ENCODE peak calls at places on chromosomes 6 and 20, in eight cellular contexts. G is Peyer's patch, M is Caco-2, D is adrenal gland, Y is osteoblast, C is mammary epithelial cell, T is tibial nerve, P is left lung. I is an unnamed sample.

GRCh38 chr20:17887331-17888030 is 81.1 kb downstream of the SNX5 start:
- DNase-seq in C (no peak), P (no peak), M (no peak), D (no peak), T (no peak), Y (no peak), G (peak; percentile 49), I (no peak)

GRCh38 chr20:24665741-24666191 is 196.3 kb downstream of the SYNDIG1 start:
- DNase-seq in M (no peak), D (no peak), T (no peak), C (no peak), P (no peak), G (no peak), Y (peak; percentile 56), I (no peak)

GRCh38 chr6:41655706-41656668 is 17.7 kb downstream of the MDFI start:
- DNase-seq in Y (peak; percentile 89), M (no peak), P (no peak), T (no peak), G (no peak), C (peak; percentile 48), D (no peak), I (no peak)

GRCh38 chr6:90039911-90040310 is 145.6 kb downstream of the GJA10 start:
- DNase-seq in D (no peak), C (no peak), T (no peak), M (no peak), P (no peak), G (no peak), Y (no peak), I (no peak)

GRCh38 chr6:170186006-170186908 is 104.6 kb downstream of the DLL1 start:
- DNase-seq in D (no peak), T (no peak), P (no peak), Y (peak; percentile 63), C (peak; percentile 8), M (no peak), G (no peak), I (no peak)

GRCh38 chr6:110137924-110138887 is 41.3 kb downstream of the WASF1 start:
- DNase-seq in T (no peak), M (no peak), C (no peak), P (peak; percentile 37), D (no peak), Y (no peak), G (no peak), I (no peak)

GRCh38 chr6:40788661-40789111 is 201.5 kb upstream of the LRFN2 start:
- DNase-seq in P (no peak), C (no peak), M (no peak), G (no peak), D (peak; percentile 6), T (no peak), Y (no peak), I (peak; percentile 46)

GRCh38 chr6:110378552-110378951 is 20.4 kb upstream of the METTL24 start:
- DNase-seq in P (peak; percentile 53), D (no peak), T (no peak), Y (no peak), G (no peak), C (no peak), M (no peak), I (no peak)

GRCh38 chr6:143539723-143540122 is 28.2 kb upstream of the FUCA2 start:
- DNase-seq in M (no peak), C (no peak), G (no peak), T (no peak), D (no peak), Y (no peak), P (no peak), I (no peak)

GRCh38 chr6:119463081-119463626 is 113.6 kb upstream of the MAN1A1 start:
- DNase-seq in P (no peak), M (no peak), D (no peak), G (no peak), T (no peak), C (no peak), Y (no peak), I (no peak)

GRCh38 chr6:71239694-71240093 is 48.9 kb upstream of the OGFRL1 start:
- DNase-seq in T (no peak), C (no peak), P (no peak), G (no peak), Y (no peak), M (no peak), D (no peak), I (peak; percentile 43)

GRCh38 chr6:11296449-11297375 is 64.2 kb upstream of the NEDD9 start:
- DNase-seq in Y (no peak), T (no peak), M (peak; percentile 74), C (no peak), D (no peak), P (no peak), G (no peak), I (no peak)

DNA sequence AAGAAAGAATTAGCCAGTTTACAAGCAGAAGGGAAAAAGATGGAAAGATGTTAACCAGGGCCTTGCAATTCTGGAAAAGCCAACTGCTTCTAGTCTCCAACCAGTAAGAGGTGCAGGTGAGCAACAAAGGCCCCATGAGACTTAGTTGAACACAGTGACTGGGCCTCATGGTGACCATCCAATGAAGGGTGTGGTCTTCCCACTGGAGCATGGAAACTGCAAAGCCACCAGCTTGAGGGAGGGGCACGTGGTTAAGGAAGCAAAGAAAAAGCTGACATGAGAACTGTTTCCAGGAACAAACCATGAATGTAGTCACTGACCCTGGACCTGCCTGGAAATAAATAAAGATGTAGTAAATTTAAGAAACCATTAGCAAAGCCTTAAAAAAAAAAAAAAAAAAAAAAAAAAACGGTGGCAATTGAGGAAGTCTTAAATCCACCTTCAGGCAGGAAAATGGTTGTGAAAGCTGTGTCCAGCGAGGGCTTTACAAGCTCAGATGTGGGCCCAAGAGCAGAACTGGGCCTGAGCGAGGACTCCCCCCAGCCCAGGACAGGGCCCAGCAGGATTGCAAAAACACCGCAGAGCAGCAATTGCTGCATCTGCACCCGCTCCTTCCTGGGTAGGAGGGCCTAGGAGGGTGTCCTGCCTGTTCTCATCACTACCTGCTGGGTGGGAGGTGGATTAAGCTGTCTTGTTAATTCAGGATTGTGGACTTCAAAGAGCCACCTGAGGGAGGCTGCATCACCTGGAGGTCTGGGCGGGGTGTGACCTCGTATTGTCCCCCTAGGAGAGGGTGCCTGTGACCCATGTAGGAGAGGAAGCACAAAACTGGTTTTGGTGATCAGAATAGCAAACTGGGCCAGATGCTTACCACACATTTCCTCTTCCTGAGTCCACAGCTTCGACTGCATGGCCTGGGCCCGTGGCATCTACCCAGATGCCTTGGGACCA is 10.3 kb downstream of the GFRA4 start:
- DNase-seq in Y (peak; percentile 57), T (no peak), G (peak; percentile 25), M (no peak), P (no peak), D (no peak), C (no peak), I (no peak)
- TF ChIP-seq CTCF in Y (no peak), T (no peak), G (no peak), M (no peak), P (no peak), D (no peak), C (no peak), I (no peak)

DNA sequence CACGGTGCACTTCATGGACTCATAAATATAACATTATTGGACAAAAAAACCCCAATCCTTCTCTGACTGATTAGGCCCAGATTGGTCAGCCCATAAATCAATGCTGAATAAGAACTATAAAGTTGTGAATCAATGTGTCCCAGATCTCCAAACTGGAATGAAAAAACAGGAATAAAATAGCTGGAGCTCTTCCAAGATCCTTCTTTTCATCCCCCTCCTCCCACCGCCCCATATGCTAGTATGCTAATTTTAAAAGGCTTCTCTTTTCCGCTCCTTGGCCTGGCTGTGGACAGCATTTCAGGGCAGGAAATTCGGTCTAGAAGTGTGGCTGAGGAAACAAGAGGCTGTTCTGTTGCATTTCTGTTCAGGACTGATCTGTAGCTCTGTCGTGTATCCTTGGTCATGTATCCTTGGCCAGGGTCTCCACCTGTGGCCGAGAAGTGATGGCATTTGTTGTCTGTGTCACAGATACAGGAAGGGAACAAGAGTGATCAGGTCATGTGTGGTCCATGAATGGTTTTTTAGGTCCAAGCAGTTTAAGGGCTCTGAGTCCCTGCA is 300.4 kb upstream of the SUPT3H start:
- DNase-seq in Y (peak; percentile 67), C (no peak), D (no peak), T (no peak), P (no peak), G (no peak), M (no peak), I (no peak)
- H3K4me1 ChIP-seq in Y (peaks cover 15% of the 10 kb centered on the region), C (no peaks in the 10 kb centered on the region), D (peaks cover 11% of the 10 kb centered on the region), T (peaks cover 5% of the 10 kb centered on the region), P (peaks cover 16% of the 10 kb centered on the region), G (no peaks in the 10 kb centered on the region), M (no peaks in the 10 kb centered on the region), I (no peaks in the 10 kb centered on the region)

GRCh38 chr6:16793828-16794412 is 32.7 kb upstream of the ATXN1 start:
- DNase-seq in T (no peak), M (no peak), C (no peak), P (no peak), G (no peak), Y (peak; percentile 3), D (no peak), I (no peak)
- TF ChIP-seq CTCF in T (no peak), M (no peak), C (no peak), P (no peak), G (no peak), Y (peak; percentile 12), D (no peak), I (no peak)

GRCh38 chr20:46093531-46093930 is 3.8 kb upstream of the NCOA5 start:
- DNase-seq in M (no peak), D (no peak), T (no peak), P (no peak), Y (no peak), C (peak; percentile 42), G (no peak), I (no peak)
- H3K4me1 ChIP-seq in M (peaks cover 1% of the 10 kb centered on the region), D (peaks cover 10% of the 10 kb centered on the region), T (peaks cover 6% of the 10 kb centered on the region), P (peaks cover 12% of the 10 kb centered on the region), Y (peaks cover 10% of the 10 kb centered on the region), C (no peaks in the 10 kb centered on the region), G (no peaks in the 10 kb centered on the region), I (no peaks in the 10 kb centered on the region)

GRCh38 chr6:148343383-148343782 is 745 bp downstream of the SASH1 start:
- DNase-seq in D (no peak), Y (no peak), C (no peak), G (no peak), M (no peak), P (no peak), T (no peak), I (no peak)
- TF ChIP-seq CTCF in D (peak; percentile 13), Y (no peak), C (peak; percentile 15), G (peak; percentile 9), M (no peak), P (no peak), T (peak; percentile 46), I (no peak)

GRCh38 chr6:155079985-155080452 is 84.9 kb downstream of the TIAM2 start:
- DNase-seq in G (no peak), D (no peak), P (no peak), M (no peak), T (no peak), C (no peak), Y (no peak), I (no peak)
- H3K4me1 ChIP-seq in G (no peaks in the 10 kb centered on the region), D (peaks cover 8% of the 10 kb centered on the region), P (no peaks in the 10 kb centered on the region), M (peaks cover 12% of the 10 kb centered on the region), T (no peaks in the 10 kb centered on the region), C (peaks cover 6% of the 10 kb centered on the region), Y (peaks cover 16% of the 10 kb centered on the region), I (no peaks in the 10 kb centered on the region)

GRCh38 chr20:4482378-4482777 is 239.3 kb upstream of the PRND start:
- DNase-seq in Y (no peak), M (no peak), P (no peak), D (no peak), G (no peak), T (no peak), C (no peak), I (no peak)
- TF ChIP-seq CTCF in Y (no peak), M (no peak), P (no peak), D (no peak), G (no peak), T (no peak), C (no peak), I (no peak)

I was measured in BE2C.